ENCODE peak calls at places on chromosomes 13 and 19, in four cellular contexts. P is Ammon's horn; G is activated CD4-positive, alpha-beta memory T cell treated with anti-CD3 and anti-CD28 coated beads, Interleukin-2, amount 10 ng/mL, durations not matched to agents 7 days and 5 days; X is activated T-cell treated with anti-CD3 and anti-CD28 coated beads for 48 hours. K is an unnamed sample.

GRCh38 chr19:19053508-19054314 is 10.1 kb upstream of the SLC25A42 start:
- DNase-seq in G (peak; percentile 67), P (peak; percentile 72), X (peak; percentile 46), K (peak; percentile 39)

GRCh38 chr19:13101590-13102415 is 855 bp downstream of the LYL1 start:
- DNase-seq in P (no peak), X (no peak), G (no peak), K (no peak)

GRCh38 chr19:38979867-38980266 is 4.3 kb upstream of the FBXO17 start:
- DNase-seq in P (no peak), X (no peak), G (no peak), K (no peak)

GRCh38 chr19:4844348-4845179 is 13.1 kb upstream of the TICAM1 start:
- DNase-seq in P (no peak), X (no peak), G (no peak), K (no peak)

GRCh38 chr19:16143399-16144215 is at the start of gene HSH2D:
- DNase-seq in X (peak; percentile 71), G (peak; percentile 91), P (no peak), K (no peak)

GRCh38 chr19:40090256-40091204 is at the start of gene ZNF780A:
- DNase-seq in P (peak; percentile 81), X (peak; percentile 68), G (peak; percentile 82), K (peak; percentile 80)

GRCh38 chr19:11256189-11256588 is 6.1 kb downstream of the DOCK6 start:
- DNase-seq in G (no peak), X (no peak), P (no peak), K (no peak)

GRCh38 chr13:38045278-38046048 is 175.9 kb upstream of the TRPC4 start:
- DNase-seq in X (no peak), G (no peak), P (no peak), K (no peak)

GRCh38 chr13:26457212-26457611 is 100.3 kb upstream of the WASF3 start:
- DNase-seq in X (no peak), G (no peak), P (no peak), K (no peak)

GRCh38 chr13:24784319-24784718 is 20.4 kb downstream of the RNF17 start:
- DNase-seq in P (no peak), X (no peak), G (no peak), K (no peak)

GRCh38 chr13:67133476-67133875 is 96.7 kb downstream of the PCDH9 start:
- DNase-seq in X (no peak), P (no peak), G (no peak), K (no peak)

GRCh38 chr19:42325896-42326771 is 699 bp downstream of the MEGF8 start:
- DNase-seq in P (no peak), X (peak; percentile 20), G (no peak), K (no peak)

GRCh38 chr13:27638521-27638920 is 16.8 kb downstream of the POLR1D start:
- DNase-seq in X (no peak), P (no peak), G (no peak), K (peak; percentile 23)

GRCh38 chr13:27264181-27264580 is 6.4 kb upstream of the RASL11A start:
- DNase-seq in X (no peak), P (peak; percentile 46), G (no peak), K (peak; percentile 55)

GRCh38 chr19:39498262-39499081 is at the start of gene DLL3:
- DNase-seq in X (no peak), G (no peak), P (no peak), K (no peak)